ENCODE peak calls at places on chromosomes 4 and X, in five cellular contexts. B is GM12878, A is WTC11, U is HCT116, W is H1. O is an unnamed sample.

GRCh38 chr4:86357608-86358007 is 2.2 kb downstream of the MAPK10 start:
- DNase-seq in B (no peak), A (no peak), U (no peak), W (no peak), O (no peak)

GRCh38 chr4:116180056-116180690 is 905.2 kb downstream of the TRAM1L1 start:
- DNase-seq in B (no peak), A (no peak), U (peak; percentile 10), W (no peak), O (peak; percentile 14)

GRCh38 chrX:129706395-129707072 is 32.2 kb upstream of the XPNPEP2 start:
- DNase-seq in B (no peak), A (no peak), U (no peak), W (no peak), O (no peak)

GRCh38 chrX:14758029-14758491 is 114.8 kb downstream of the FANCB start:
- DNase-seq in B (no peak), A (no peak), U (no peak), W (no peak), O (no peak)

GRCh38 chrX:118189628-118190027 is 73.0 kb upstream of the KLHL13 start:
- DNase-seq in B (no peak), A (peak; percentile 12), U (no peak), W (no peak), O (no peak)

GRCh38 chrX:9587551-9588096 is 122.8 kb downstream of the TBL1X start:
- DNase-seq in B (no peak), A (no peak), U (no peak), W (no peak), O (no peak)

GRCh38 chrX:132565273-132565672 is 76.4 kb upstream of the MBNL3 start:
- DNase-seq in B (no peak), A (no peak), U (no peak), W (no peak), O (no peak)

GRCh38 chr4:119559044-119559647 is 69.5 kb downstream of the PDE5A start:
- DNase-seq in B (no peak), A (no peak), U (peak; percentile 12), W (no peak), O (peak; percentile 7)

GRCh38 chr4:157358851-157359250 is 138.3 kb downstream of the GRIA2 start:
- DNase-seq in B (no peak), A (no peak), U (no peak), W (no peak), O (no peak)

GRCh38 chr4:61572160-61572559 is 372.0 kb downstream of the ADGRL3 start:
- DNase-seq in B (no peak), A (no peak), U (no peak), W (no peak), O (no peak)

GRCh38 chr4:15003441-15003890 is 1.2 kb downstream of the CPEB2 start:
- DNase-seq in B (no peak), A (peak; percentile 44), U (no peak), W (no peak), O (peak; percentile 61)

GRCh38 chrX:82813671-82814078 is 694.4 kb upstream of the POU3F4 start:
- DNase-seq in B (no peak), A (no peak), U (peak; percentile 80), W (peak; percentile 0), O (no peak)

GRCh38 chrX:100650841-100651240 is 6.8 kb downstream of the SRPX2 start:
- DNase-seq in B (no peak), A (no peak), U (no peak), W (no peak), O (no peak)

GRCh38 chrX:8868906-8869305 is 67.7 kb upstream of the FAM9A start:
- DNase-seq in B (no peak), A (no peak), U (no peak), W (no peak), O (no peak)

GRCh38 chr4:30720656-30721352 is 635 bp downstream of the PCDH7 start:
- DNase-seq in B (no peak), A (peak; percentile 50), U (no peak), W (no peak), O (no peak)

GRCh38 chrX:150361777-150362351 is 1.3 kb upstream of the MAMLD1 start:
- DNase-seq in B (no peak), A (peak; percentile 28), U (no peak), W (no peak), O (no peak)

GRCh38 chr4:82786004-82786400 is 12.6 kb downstream of the SCD5 start:
- DNase-seq in B (no peak), A (no peak), U (no peak), W (no peak), O (no peak)

GRCh38 chr4:118981839-118982381 is 93.3 kb downstream of the SYNPO2 start:
- DNase-seq in B (no peak), A (peak; percentile 59), U (peak; percentile 55), W (no peak), O (peak; percentile 50)

GRCh38 chr4:91288702-91289311 is 1015.0 kb upstream of the GRID2 start:
- DNase-seq in B (no peak), A (no peak), U (no peak), W (no peak), O (no peak)

GRCh38 chr4:8316251-8316771 is 46.8 kb downstream of the HTRA3 start:
- DNase-seq in B (no peak), A (no peak), U (no peak), W (no peak), O (no peak)
- TF ChIP-seq ATF3 in B (no peak), A (no peak), U (no peak), W (no peak), O (no peak)

GRCh38 chr4:89113415-89113814 is 2.1 kb downstream of the TIGD2 start:
- DNase-seq in B (no peak), A (no peak), U (no peak), W (no peak), O (no peak)

GRCh38 chr4:89109841-89110540 is 1.3 kb upstream of the TIGD2 start:
- DNase-seq in B (no peak), A (no peak), U (no peak), W (no peak), O (no peak)

GRCh38 chr4:89111833-89112563 is 665 bp downstream of the TIGD2 start:
- DNase-seq in B (no peak), A (no peak), U (no peak), W (no peak), O (no peak)

GRCh38 chr4:89110541-89110985 is 770 bp upstream of the TIGD2 start:
- DNase-seq in B (no peak), A (peak; percentile 39), U (no peak), W (no peak), O (no peak)

GRCh38 chr4:89110986-89111832 is at the start of gene TIGD2:
- DNase-seq in B (peak; percentile 47), A (peak; percentile 82), U (peak; percentile 71), W (peak; percentile 33), O (peak; percentile 96)
- TF ChIP-seq ATF3 in B (no peak), A (no peak), U (no peak), W (no peak), O (no peak)

DNA sequence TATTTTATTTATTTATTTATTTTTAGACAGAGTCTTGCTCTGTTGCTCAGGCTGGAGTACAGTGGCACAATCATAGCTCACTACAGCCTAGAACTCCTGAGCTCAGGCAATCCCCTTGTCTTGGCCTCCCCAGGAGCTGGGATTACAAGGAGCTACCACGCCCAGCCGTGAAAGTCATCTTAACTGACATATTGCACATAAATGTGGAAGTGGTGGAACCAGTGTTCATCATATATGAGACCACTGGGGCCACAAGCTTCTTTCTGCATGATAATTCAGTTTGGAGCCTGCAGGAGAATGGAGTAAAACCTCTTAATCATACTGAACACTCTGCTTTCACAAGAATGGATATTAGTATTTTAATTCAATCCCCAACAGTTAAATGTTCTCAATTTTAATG is 12.5 kb upstream of the CTSO start:
- DNase-seq in B (no peak), A (no peak), U (no peak), W (no peak), O (no peak)
- TF ChIP-seq ATF3 in B (no peak), A (no peak), U (no peak), W (no peak), O (no peak)

GRCh38 chr4:139656614-139657486 is 8.8 kb upstream of the MGST2 start:
- DNase-seq in B (no peak), A (peak; percentile 57), U (peak; percentile 74), W (no peak), O (peak; percentile 75)
- TF ChIP-seq ATF3 in B (no peak), A (no peak), U (no peak), W (peak; percentile 26), O (no peak)

DNA sequence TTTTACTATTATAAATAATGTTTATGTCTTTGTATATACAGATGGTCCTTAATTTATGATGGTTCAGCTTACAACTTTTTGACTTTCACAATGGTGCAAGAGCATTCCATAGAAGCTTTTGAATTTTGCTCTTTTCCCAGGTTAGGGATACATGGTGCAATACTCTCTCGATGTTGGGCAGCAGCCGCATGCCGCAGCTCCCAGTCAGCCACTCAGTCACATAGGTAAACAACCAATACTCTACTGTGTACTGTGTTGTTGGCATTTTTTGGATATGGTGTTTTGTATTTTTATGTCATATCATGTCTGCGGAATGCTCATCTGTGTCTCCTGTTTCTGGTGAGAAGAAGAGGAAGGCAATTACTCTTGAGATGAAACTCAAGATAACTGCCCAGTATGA is 258.0 kb upstream of the ETNPPL start:
- DNase-seq in B (no peak), A (no peak), U (no peak), W (no peak), O (no peak)
- TF ChIP-seq ATF3 in B (no peak), A (no peak), U (no peak), W (no peak), O (no peak)

DNA sequence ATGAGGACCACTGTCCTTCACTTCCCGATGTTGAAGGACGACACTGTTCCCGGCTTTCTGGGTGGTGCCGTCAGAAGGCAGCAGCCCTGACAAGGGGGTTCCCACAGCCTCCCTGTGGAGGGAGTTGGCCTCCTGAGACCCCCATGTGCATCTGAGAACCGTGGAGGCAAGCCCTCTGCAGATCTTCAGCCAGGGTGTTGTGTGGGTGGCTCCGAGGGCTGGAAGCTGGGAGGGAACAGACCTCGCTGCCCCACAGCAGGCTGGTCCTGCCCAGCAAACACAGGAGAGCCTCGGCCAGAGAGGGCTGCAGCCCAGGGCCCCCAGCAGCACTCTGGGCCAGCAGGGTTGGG is 16.2 kb downstream of the DGKQ start:
- DNase-seq in B (no peak), A (no peak), U (no peak), W (no peak), O (no peak)
- TF ChIP-seq ATF3 in B (no peak), A (no peak), U (no peak), W (no peak), O (no peak)